ENCODE peak calls at places on chromosomes 11 and 22, in six cellular contexts. One of them, this sample, is unnamed.
A peak's percentile ranks its signal among the peaks of the same experiment; 100 is the strongest.

GRCh38 chr11:16610213-16610737 is 128.2 kb upstream of the C11orf58 start:
- DNase-seq in H9: no peak
- DNase-seq in fibroblast of lung: no peak
- DNase-seq in CD4-positive, alpha-beta T cell: no peak
- DNase-seq in progenitor cell of endocrine pancreas: no peak
- DNase-seq in GM10248: no peak
- DNase-seq in this sample: no peak

GRCh38 chr11:59754494-59754858 is 700 bp upstream of the STX3 start:
- DNase-seq in CD4-positive, alpha-beta T cell: no peak
- DNase-seq in progenitor cell of endocrine pancreas: no peak
- DNase-seq in GM10248: peak; percentile 40
- DNase-seq in H9: no peak
- DNase-seq in fibroblast of lung: no peak
- DNase-seq in this sample: peak; percentile 26

GRCh38 chr11:94934362-94934761 is 39.0 kb downstream of the CWC15 start:
- DNase-seq in H9: peak; percentile 58
- DNase-seq in fibroblast of lung: peak; percentile 54
- DNase-seq in progenitor cell of endocrine pancreas: no peak
- DNase-seq in CD4-positive, alpha-beta T cell: no peak
- DNase-seq in GM10248: no peak
- DNase-seq in this sample: peak; percentile 6

GRCh38 chr11:12287009-12287373 is 90.4 kb upstream of the PARVA start:
- DNase-seq in CD4-positive, alpha-beta T cell: no peak
- DNase-seq in GM10248: peak; percentile 3
- DNase-seq in progenitor cell of endocrine pancreas: no peak
- DNase-seq in H9: no peak
- DNase-seq in fibroblast of lung: peak; percentile 94
- DNase-seq in this sample: no peak

GRCh38 chr11:12674571-12674935 is 332 bp downstream of the TEAD1 start:
- DNase-seq in progenitor cell of endocrine pancreas: no peak
- DNase-seq in GM10248: peak; percentile 33
- DNase-seq in H9: no peak
- DNase-seq in CD4-positive, alpha-beta T cell: no peak
- DNase-seq in fibroblast of lung: no peak
- DNase-seq in this sample: no peak

GRCh38 chr11:43870981-43871550 is 9.6 kb upstream of the ALKBH3 start:
- DNase-seq in progenitor cell of endocrine pancreas: no peak
- DNase-seq in fibroblast of lung: no peak
- DNase-seq in CD4-positive, alpha-beta T cell: no peak
- DNase-seq in H9: no peak
- DNase-seq in GM10248: no peak
- DNase-seq in this sample: no peak

GRCh38 chr11:86931965-86932332 is 23.2 kb downstream of the FZD4 start:
- DNase-seq in progenitor cell of endocrine pancreas: no peak
- DNase-seq in H9: no peak
- DNase-seq in fibroblast of lung: peak; percentile 57
- DNase-seq in GM10248: no peak
- DNase-seq in CD4-positive, alpha-beta T cell: no peak
- DNase-seq in this sample: no peak

GRCh38 chr11:14972581-14973490 is 685 bp upstream of the CALCA start:
- DNase-seq in progenitor cell of endocrine pancreas: no peak
- DNase-seq in H9: peak; percentile 33
- DNase-seq in GM10248: no peak
- DNase-seq in CD4-positive, alpha-beta T cell: no peak
- DNase-seq in fibroblast of lung: no peak
- DNase-seq in this sample: peak; percentile 14

GRCh38 chr11:46603704-46604308 is 10.0 kb upstream of the AMBRA1 start:
- DNase-seq in CD4-positive, alpha-beta T cell: no peak
- DNase-seq in GM10248: peak; percentile 63
- DNase-seq in progenitor cell of endocrine pancreas: no peak
- DNase-seq in H9: no peak
- DNase-seq in fibroblast of lung: no peak
- DNase-seq in this sample: no peak

GRCh38 chr11:133825666-133826065 is 19.6 kb downstream of the SPATA19 start:
- DNase-seq in GM10248: no peak
- DNase-seq in H9: no peak
- DNase-seq in fibroblast of lung: no peak
- DNase-seq in CD4-positive, alpha-beta T cell: no peak
- DNase-seq in progenitor cell of endocrine pancreas: no peak
- DNase-seq in this sample: no peak
- TF ChIP-seq CTCF in GM10248: no peak
- TF ChIP-seq CTCF in H9: no peak
- TF ChIP-seq CTCF in fibroblast of lung: no peak
- TF ChIP-seq CTCF in CD4-positive, alpha-beta T cell: no peak
- TF ChIP-seq CTCF in progenitor cell of endocrine pancreas: no peak
- TF ChIP-seq CTCF in this sample: no peak

GRCh38 chr22:22745225-22746060 is 101.0 kb downstream of the GGTLC2 start:
- DNase-seq in H9: peak; percentile 70
- DNase-seq in CD4-positive, alpha-beta T cell: peak; percentile 17
- DNase-seq in GM10248: peak; percentile 54
- DNase-seq in fibroblast of lung: no peak
- DNase-seq in progenitor cell of endocrine pancreas: peak; percentile 48
- DNase-seq in this sample: peak; percentile 52
- TF ChIP-seq CTCF in H9: peak; percentile 87
- TF ChIP-seq CTCF in CD4-positive, alpha-beta T cell: peak; percentile 65
- TF ChIP-seq CTCF in GM10248: peak; percentile 83
- TF ChIP-seq CTCF in fibroblast of lung: peak; percentile 49
- TF ChIP-seq CTCF in progenitor cell of endocrine pancreas: peak; percentile 82
- TF ChIP-seq CTCF in this sample: peak; percentile 65

GRCh38 chr11:9277176-9277575 is 12.0 kb upstream of the DENND5A start:
- DNase-seq in H9: no peak
- DNase-seq in fibroblast of lung: no peak
- DNase-seq in GM10248: no peak
- DNase-seq in CD4-positive, alpha-beta T cell: no peak
- DNase-seq in progenitor cell of endocrine pancreas: no peak
- DNase-seq in this sample: no peak

GRCh38 chr11:9280655-9281301 is 15.6 kb upstream of the DENND5A start:
- DNase-seq in H9: no peak
- DNase-seq in CD4-positive, alpha-beta T cell: peak; percentile 42
- DNase-seq in GM10248: peak; percentile 47
- DNase-seq in fibroblast of lung: peak; percentile 81
- DNase-seq in progenitor cell of endocrine pancreas: no peak
- DNase-seq in this sample: no peak

GRCh38 chr11:9274499-9275228 is 9.5 kb upstream of the DENND5A start:
- DNase-seq in fibroblast of lung: no peak
- DNase-seq in H9: peak; percentile 12
- DNase-seq in progenitor cell of endocrine pancreas: no peak
- DNase-seq in GM10248: no peak
- DNase-seq in CD4-positive, alpha-beta T cell: no peak
- DNase-seq in this sample: no peak

GRCh38 chr11:9273430-9274336 is 8.5 kb upstream of the DENND5A start:
- DNase-seq in GM10248: no peak
- DNase-seq in CD4-positive, alpha-beta T cell: no peak
- DNase-seq in H9: peak; percentile 6
- DNase-seq in progenitor cell of endocrine pancreas: no peak
- DNase-seq in fibroblast of lung: peak; percentile 51
- DNase-seq in this sample: no peak

DNA sequence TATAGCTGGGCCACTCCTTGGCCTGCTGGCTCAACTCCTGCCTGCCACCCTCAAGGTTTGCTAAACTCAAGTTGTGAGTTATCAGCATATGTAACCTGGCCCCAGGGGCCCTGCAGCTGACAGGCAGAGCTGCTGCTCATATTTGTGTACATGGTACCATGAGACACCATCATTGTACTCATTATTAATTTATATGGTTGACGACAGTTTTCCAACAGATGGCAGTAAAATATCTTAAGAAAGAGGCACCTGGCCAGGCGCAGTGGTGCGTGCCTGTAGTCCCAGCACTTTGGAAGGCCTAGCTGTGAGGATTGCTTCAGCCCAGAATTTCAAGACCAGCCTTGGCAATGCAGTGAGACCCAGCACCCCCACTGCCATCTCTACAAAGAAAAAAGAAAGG is 11.4 kb upstream of the DENND5A start:
- DNase-seq in GM10248: no peak
- DNase-seq in progenitor cell of endocrine pancreas: no peak
- DNase-seq in H9: peak; percentile 18
- DNase-seq in fibroblast of lung: no peak
- DNase-seq in CD4-positive, alpha-beta T cell: no peak
- DNase-seq in this sample: no peak
- TF ChIP-seq CTCF in GM10248: no peak
- TF ChIP-seq CTCF in progenitor cell of endocrine pancreas: no peak
- TF ChIP-seq CTCF in H9: no peak
- TF ChIP-seq CTCF in fibroblast of lung: no peak
- TF ChIP-seq CTCF in CD4-positive, alpha-beta T cell: no peak
- TF ChIP-seq CTCF in this sample: no peak

GRCh38 chr11:127136438-127136837 is 135.9 kb upstream of the KIRREL3 start:
- DNase-seq in CD4-positive, alpha-beta T cell: no peak
- DNase-seq in GM10248: no peak
- DNase-seq in fibroblast of lung: no peak
- DNase-seq in progenitor cell of endocrine pancreas: no peak
- DNase-seq in H9: no peak
- DNase-seq in this sample: no peak
- TF ChIP-seq CTCF in CD4-positive, alpha-beta T cell: no peak
- TF ChIP-seq CTCF in GM10248: no peak
- TF ChIP-seq CTCF in fibroblast of lung: no peak
- TF ChIP-seq CTCF in progenitor cell of endocrine pancreas: no peak
- TF ChIP-seq CTCF in H9: peak; percentile 58
- TF ChIP-seq CTCF in this sample: no peak

GRCh38 chr22:39362932-39363331 is 13.1 kb downstream of the SYNGR1 start:
- DNase-seq in H9: peak; percentile 29
- DNase-seq in GM10248: no peak
- DNase-seq in progenitor cell of endocrine pancreas: no peak
- DNase-seq in fibroblast of lung: no peak
- DNase-seq in CD4-positive, alpha-beta T cell: no peak
- DNase-seq in this sample: no peak

GRCh38 chr22:39367040-39367439 is 17.2 kb downstream of the SYNGR1 start:
- DNase-seq in GM10248: no peak
- DNase-seq in CD4-positive, alpha-beta T cell: no peak
- DNase-seq in fibroblast of lung: no peak
- DNase-seq in H9: no peak
- DNase-seq in progenitor cell of endocrine pancreas: no peak
- DNase-seq in this sample: no peak

GRCh38 chr22:39363751-39364484 is 14.1 kb downstream of the SYNGR1 start:
- DNase-seq in fibroblast of lung: no peak
- DNase-seq in CD4-positive, alpha-beta T cell: no peak
- DNase-seq in GM10248: no peak
- DNase-seq in H9: peak; percentile 23
- DNase-seq in progenitor cell of endocrine pancreas: no peak
- DNase-seq in this sample: peak; percentile 30

GRCh38 chr22:39365406-39365782 is 15.6 kb downstream of the SYNGR1 start:
- DNase-seq in fibroblast of lung: no peak
- DNase-seq in progenitor cell of endocrine pancreas: no peak
- DNase-seq in CD4-positive, alpha-beta T cell: no peak
- DNase-seq in H9: no peak
- DNase-seq in GM10248: no peak
- DNase-seq in this sample: no peak

GRCh38 chr22:39364646-39365405 is 15.0 kb downstream of the SYNGR1 start:
- DNase-seq in H9: no peak
- DNase-seq in GM10248: no peak
- DNase-seq in progenitor cell of endocrine pancreas: no peak
- DNase-seq in CD4-positive, alpha-beta T cell: no peak
- DNase-seq in fibroblast of lung: peak; percentile 20
- DNase-seq in this sample: no peak
- TF ChIP-seq CTCF in H9: no peak
- TF ChIP-seq CTCF in GM10248: no peak
- TF ChIP-seq CTCF in progenitor cell of endocrine pancreas: no peak
- TF ChIP-seq CTCF in CD4-positive, alpha-beta T cell: no peak
- TF ChIP-seq CTCF in fibroblast of lung: peak; percentile 4
- TF ChIP-seq CTCF in this sample: no peak

GRCh38 chr22:45709866-45710265 is 38.2 kb downstream of the ATXN10 start:
- DNase-seq in fibroblast of lung: peak; percentile 28
- DNase-seq in H9: no peak
- DNase-seq in progenitor cell of endocrine pancreas: no peak
- DNase-seq in GM10248: no peak
- DNase-seq in CD4-positive, alpha-beta T cell: no peak
- DNase-seq in this sample: no peak
- TF ChIP-seq CTCF in fibroblast of lung: no peak
- TF ChIP-seq CTCF in H9: no peak
- TF ChIP-seq CTCF in progenitor cell of endocrine pancreas: no peak
- TF ChIP-seq CTCF in GM10248: no peak
- TF ChIP-seq CTCF in CD4-positive, alpha-beta T cell: no peak
- TF ChIP-seq CTCF in this sample: no peak

This sample was measured in nephron progenitor cell.